ENCODE peak calls at places on chromosome 9, in nine cellular contexts. D, Z, O, T, I, L, G, A and C are unnamed samples.
A peak's percentile ranks its signal among the peaks of the same experiment; 100 is the strongest.

GRCh38 chr9:116323571-116323970 is 170.0 kb downstream of the PAPPA start:
- DNase-seq in D (no peak), Z (no peak), O (no peak), T (no peak), I (no peak), L (no peak), G (no peak), A (no peak), C (no peak)

GRCh38 chr9:122128432-122129343 is 30.9 kb downstream of the NDUFA8 start:
- DNase-seq in D (no peak), Z (no peak), O (no peak), T (peak; percentile 49), I (no peak), L (no peak), G (no peak), A (no peak), C (no peak)

GRCh38 chr9:2486988-2487387 is 134.6 kb upstream of the VLDLR start:
- DNase-seq in D (no peak), Z (no peak), O (no peak), T (no peak), I (no peak), L (no peak), G (no peak), A (no peak), C (no peak)

GRCh38 chr9:73714294-73714693 is 562.6 kb downstream of the ANXA1 start:
- DNase-seq in D (no peak), Z (no peak), O (no peak), T (no peak), I (no peak), L (no peak), G (no peak), A (no peak), C (no peak)

GRCh38 chr9:95031711-95032461 is 285.6 kb downstream of the FANCC start:
- DNase-seq in D (no peak), Z (no peak), O (no peak), T (no peak), I (no peak), L (no peak), G (no peak), A (no peak), C (no peak)

GRCh38 chr9:124010303-124010664 is 1.3 kb upstream of the LHX2 start:
- DNase-seq in D (no peak), Z (no peak), O (no peak), T (no peak), I (no peak), L (no peak), G (no peak), A (no peak), C (no peak)

GRCh38 chr9:79279356-79279755 is 292.4 kb upstream of the TLE4 start:
- DNase-seq in D (no peak), Z (no peak), O (no peak), T (no peak), I (no peak), L (no peak), G (no peak), A (no peak), C (no peak)

GRCh38 chr9:21872696-21873095 is 70.3 kb downstream of the MTAP start:
- DNase-seq in D (no peak), Z (no peak), O (no peak), T (no peak), I (no peak), L (no peak), G (no peak), A (no peak), C (no peak)

DNA sequence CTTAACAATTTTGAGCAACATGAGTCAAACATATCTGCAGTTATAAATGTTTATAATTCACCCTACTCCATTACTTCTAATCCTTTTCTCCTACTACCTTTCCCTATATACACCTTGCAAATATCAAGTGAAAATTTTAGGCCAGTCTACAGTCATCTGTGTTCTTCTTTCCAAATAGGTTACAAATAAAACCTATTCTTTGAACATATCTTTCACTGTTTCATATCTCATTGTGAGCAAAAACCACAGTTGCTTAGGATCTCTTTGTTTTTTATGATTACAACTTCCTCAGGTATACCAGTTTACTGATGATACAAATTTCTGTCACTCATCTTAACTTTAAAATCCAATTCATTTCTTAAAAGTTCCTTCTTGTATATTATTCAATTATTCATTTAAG is 34.4 kb downstream of the RFX3 start:
- DNase-seq in D (no peak), Z (no peak), O (no peak), T (no peak), I (no peak), L (no peak), G (no peak), A (no peak), C (no peak)
- H3K27ac ChIP-seq in D (no peak overlapping the region), Z (no peak overlapping the region), O (no peak overlapping the region), T (no peak overlapping the region), I (no peak overlapping the region), L (no peak overlapping the region), G (no peak overlapping the region), A (no peak overlapping the region), C (no peak overlapping the region)

GRCh38 chr9:37042421-37042820 is 8.4 kb upstream of the PAX5 start:
- DNase-seq in D (no peak), Z (no peak), O (no peak), T (no peak), I (no peak), L (no peak), G (no peak), A (no peak), C (no peak)

DNA sequence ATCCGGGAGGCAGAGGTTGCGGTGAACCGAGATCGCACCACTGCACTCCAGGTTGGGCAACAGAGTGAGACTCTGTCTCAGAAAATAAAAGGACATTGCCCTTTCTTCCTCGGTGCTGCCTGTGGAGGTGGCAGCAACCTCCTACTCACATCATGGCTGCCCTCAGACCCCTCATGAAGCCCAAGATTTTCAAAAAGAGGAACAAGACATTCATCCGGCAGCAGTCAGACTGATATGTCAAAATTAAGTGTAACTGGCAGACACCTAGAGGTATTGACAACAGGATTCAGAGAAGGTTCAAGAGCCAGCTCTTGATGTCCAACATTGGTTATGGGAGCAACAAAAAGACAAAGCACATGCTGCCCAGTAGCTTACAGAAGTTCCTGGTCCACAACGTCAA is 12.6 kb upstream of the PAX5 start:
- DNase-seq in D (no peak), Z (no peak), O (no peak), T (no peak), I (no peak), L (no peak), G (no peak), A (no peak), C (no peak)
- H3K27ac ChIP-seq in D (no peak overlapping the region), Z (no peak overlapping the region), O (no peak overlapping the region), T (no peak overlapping the region), I (no peak overlapping the region), L (no peak overlapping the region), G (no peak overlapping the region), A (no peak overlapping the region), C (no peak overlapping the region)

DNA sequence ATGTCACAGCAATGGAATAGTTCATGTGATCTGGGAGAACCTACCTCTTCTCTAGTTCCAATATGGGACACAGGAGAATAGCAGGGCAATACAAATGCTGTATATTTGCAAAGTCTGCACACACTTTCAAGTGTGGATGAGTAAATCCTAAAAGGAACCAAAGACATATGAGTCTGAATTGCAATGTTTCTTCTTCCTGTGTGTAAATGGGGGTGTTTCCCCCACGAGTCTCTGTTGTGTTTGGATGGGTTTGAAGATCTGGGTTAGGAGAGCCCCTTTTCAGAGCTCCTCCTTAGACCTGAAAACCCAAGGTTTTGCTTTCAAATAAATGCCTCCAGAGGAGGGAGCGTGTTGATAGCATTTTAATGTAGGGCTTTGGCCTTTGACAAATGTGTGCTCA is 26.9 kb downstream of the SLC46A2 start:
- DNase-seq in D (no peak), Z (no peak), O (no peak), T (no peak), I (no peak), L (no peak), G (no peak), A (no peak), C (no peak)
- H3K27ac ChIP-seq in D (no peak overlapping the region), Z (no peak overlapping the region), O (no peak overlapping the region), T (no peak overlapping the region), I (no peak overlapping the region), L (no peak overlapping the region), G (no peak overlapping the region), A (no peak overlapping the region), C (no peak overlapping the region)

GRCh38 chr9:114919611-114920010 is 10.8 kb downstream of the TNFSF8 start:
- DNase-seq in D (no peak), Z (no peak), O (no peak), T (no peak), I (no peak), L (no peak), G (no peak), A (no peak), C (no peak)
- H3K27ac ChIP-seq in D (no peak overlapping the region), Z (no peak overlapping the region), O (no peak overlapping the region), T (no peak overlapping the region), I (no peak overlapping the region), L (no peak overlapping the region), G (no peak overlapping the region), A (no peak overlapping the region), C (no peak overlapping the region)

DNA sequence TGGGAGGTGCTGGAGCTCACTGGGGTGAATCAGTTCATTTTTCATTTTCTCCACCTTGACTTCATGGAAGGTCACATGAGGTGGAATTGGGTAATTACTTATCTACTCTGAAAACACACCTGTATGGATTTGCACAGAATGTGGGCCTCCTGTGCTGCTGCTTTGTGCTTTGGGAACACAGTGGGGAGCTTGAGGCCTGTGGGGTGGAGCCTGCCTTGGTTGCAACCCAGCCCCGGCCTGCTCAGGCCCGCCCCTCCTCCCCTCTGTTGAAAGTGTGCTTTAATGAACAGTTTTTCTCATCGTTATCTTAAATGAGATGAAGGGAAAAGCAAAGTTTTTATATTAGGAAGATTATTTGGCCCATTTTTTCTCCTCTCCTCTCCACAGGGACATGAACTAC is 28.5 kb upstream of the DMRT3 start:
- DNase-seq in D (no peak), Z (no peak), O (no peak), T (no peak), I (no peak), L (no peak), G (no peak), A (no peak), C (no peak)
- H3K27ac ChIP-seq in D (no peak overlapping the region), Z (no peak overlapping the region), O (no peak overlapping the region), T (no peak overlapping the region), I (no peak overlapping the region), L (no peak overlapping the region), G (no peak overlapping the region), A (no peak overlapping the region), C (no peak overlapping the region)